ENCODE peak calls at places on chromosomes 3 and 15, in seven cellular contexts. K, D, J, A, Q, L and X are unnamed samples.

GRCh38 chr3:127428344-127429001 is 140.6 kb upstream of the PRR20G start:
- DNase-seq in K (no peak), A (no peak), L (no peak), Q (no peak), J (peak; percentile 23), D (no peak), X (peak; percentile 28)

GRCh38 chr15:25784876-25785642 is 78.1 kb downstream of the ATP10A start:
- DNase-seq in L (no peak), Q (peak; percentile 29), A (no peak), D (no peak), K (peak; percentile 94), J (no peak), X (peak; percentile 74)

GRCh38 chr15:70284438-70285214 is 186.9 kb upstream of the TLE3 start:
- DNase-seq in Q (no peak), D (no peak), K (no peak), A (peak; percentile 26), L (no peak), J (no peak), X (peak; percentile 44)

GRCh38 chr3:158486200-158486599 is 84.8 kb upstream of the MLF1 start:
- DNase-seq in K (no peak), D (no peak), A (peak; percentile 58), L (no peak), J (no peak), Q (no peak), X (no peak)

GRCh38 chr3:48130321-48130881 is 57.8 kb downstream of the CDC25A start:
- DNase-seq in D (no peak), K (peak; percentile 96), Q (peak; percentile 93), J (no peak), L (no peak), A (no peak), X (peak; percentile 46)

GRCh38 chr15:92077353-92078080 is 224.0 kb downstream of the SLCO3A1 start:
- DNase-seq in J (peak; percentile 86), L (peak; percentile 38), K (peak; percentile 63), A (peak; percentile 79), Q (peak; percentile 21), D (peak; percentile 57), X (peak; percentile 88)

GRCh38 chr15:101078669-101079323 is 159.6 kb downstream of the LRRK1 start:
- DNase-seq in Q (no peak), D (no peak), K (no peak), A (no peak), J (peak; percentile 32), L (no peak), X (no peak)

GRCh38 chr3:193594946-193595689 is 2.1 kb downstream of the OPA1 start:
- DNase-seq in A (peak; percentile 64), K (peak; percentile 23), Q (peak; percentile 42), J (no peak), L (no peak), D (no peak), X (peak; percentile 65)

GRCh38 chr15:61415617-61416120 is 186.6 kb upstream of the RORA start:
- DNase-seq in J (no peak), A (no peak), K (no peak), L (no peak), Q (no peak), D (no peak), X (no peak)

DNA sequence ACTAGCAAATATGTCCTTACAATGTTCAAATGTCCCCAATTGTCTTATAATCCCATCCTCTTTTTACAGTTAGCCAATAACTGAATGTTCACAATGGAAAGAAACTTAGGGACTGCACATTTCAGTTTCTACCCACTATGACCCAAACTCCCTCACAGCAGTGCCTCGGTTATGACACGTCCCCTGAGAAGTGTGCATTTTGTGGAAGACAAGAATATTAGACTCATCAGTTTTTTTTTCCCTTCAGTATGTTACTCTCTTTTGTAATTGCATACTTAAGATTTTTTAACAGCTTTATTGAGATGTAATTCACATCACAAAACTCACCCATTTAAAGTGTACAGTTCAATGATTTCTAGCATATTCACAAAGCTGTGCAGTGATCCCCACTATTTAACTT is 64.8 kb downstream of the IGF2BP2 start:
- DNase-seq in J (no peak), K (no peak), D (no peak), L (no peak), Q (no peak), A (peak; percentile 29), X (no peak)
- H3K79me1 ChIP-seq in J (peaks cover 9% of the 10 kb centered on the region), K (peaks cover 26% of the 10 kb centered on the region), D (peaks cover 3% of the 10 kb centered on the region), L (peaks cover 13% of the 10 kb centered on the region), Q (peaks cover 4% of the 10 kb centered on the region), A (no peaks in the 10 kb centered on the region), X (peaks cover 34% of the 10 kb centered on the region)

DNA sequence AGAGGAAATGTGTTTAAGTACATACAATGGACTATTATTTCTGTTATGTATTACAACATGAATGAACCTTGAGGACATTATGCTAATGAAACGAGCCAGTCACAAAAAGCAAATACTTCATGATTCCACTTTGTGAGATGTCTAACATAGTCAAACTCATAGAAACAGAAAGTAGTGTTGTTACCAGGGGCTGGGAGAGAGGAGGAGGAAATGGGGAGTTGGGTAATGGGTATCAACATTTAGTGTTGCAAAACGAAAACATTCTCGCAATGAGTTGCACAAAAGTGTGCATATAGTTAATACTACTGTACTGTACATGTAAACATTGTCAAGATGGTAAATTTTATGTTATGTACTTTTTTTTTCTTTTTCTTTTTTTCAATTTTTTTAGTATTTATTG is 194.3 kb downstream of the IL5RA start:
- DNase-seq in L (no peak), A (no peak), Q (no peak), D (no peak), J (no peak), K (no peak), X (no peak)
- H3K79me1 ChIP-seq in L (no peaks in the 10 kb centered on the region), A (no peaks in the 10 kb centered on the region), Q (no peaks in the 10 kb centered on the region), D (no peaks in the 10 kb centered on the region), J (no peaks in the 10 kb centered on the region), K (no peaks in the 10 kb centered on the region), X (no peaks in the 10 kb centered on the region)

GRCh38 chr3:17158941-17159682 is 274.4 kb downstream of the PLCL2 start:
- DNase-seq in A (no peak), D (no peak), K (peak; percentile 12), L (no peak), J (no peak), Q (no peak), X (no peak)
- H3K79me1 ChIP-seq in A (no peaks in the 10 kb centered on the region), D (no peaks in the 10 kb centered on the region), K (no peaks in the 10 kb centered on the region), L (no peaks in the 10 kb centered on the region), J (no peaks in the 10 kb centered on the region), Q (no peaks in the 10 kb centered on the region), X (no peaks in the 10 kb centered on the region)

GRCh38 chr3:66565301-66565700 is 64.5 kb upstream of the LRIG1 start:
- DNase-seq in L (no peak), J (no peak), Q (no peak), A (no peak), K (peak; percentile 61), D (no peak), X (no peak)

GRCh38 chr3:66557166-66557565 is 56.3 kb upstream of the LRIG1 start:
- DNase-seq in D (no peak), K (no peak), A (no peak), J (no peak), Q (no peak), L (no peak), X (no peak)

GRCh38 chr3:66567066-66567465 is 66.2 kb upstream of the LRIG1 start:
- DNase-seq in Q (peak; percentile 38), A (peak; percentile 32), K (peak; percentile 93), D (no peak), L (no peak), J (no peak), X (no peak)

DNA sequence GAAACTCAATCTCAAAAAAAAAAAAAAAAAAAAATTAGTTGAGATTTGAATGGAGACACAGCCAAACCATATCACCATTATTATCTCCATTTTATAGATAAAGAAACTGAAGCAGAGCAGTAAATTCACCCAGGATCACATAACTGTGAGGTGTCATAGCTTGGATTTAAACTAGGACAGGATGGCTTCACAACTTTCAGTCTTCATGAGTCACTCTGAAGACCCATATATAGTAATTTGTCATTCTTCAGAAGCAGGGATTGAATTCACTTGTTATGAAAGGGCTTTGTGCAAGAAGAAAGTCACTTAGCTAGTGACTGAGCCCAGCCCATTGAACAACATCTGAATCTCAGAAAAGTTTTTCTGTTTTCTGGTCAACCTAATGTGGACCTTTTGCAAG is 60.6 kb upstream of the LRIG1 start:
- DNase-seq in D (no peak), A (peak; percentile 9), Q (peak; percentile 29), L (no peak), K (peak; percentile 41), J (no peak), X (no peak)
- H3K79me1 ChIP-seq in D (no peaks in the 10 kb centered on the region), A (no peaks in the 10 kb centered on the region), Q (no peaks in the 10 kb centered on the region), L (no peaks in the 10 kb centered on the region), K (no peaks in the 10 kb centered on the region), J (no peaks in the 10 kb centered on the region), X (no peaks in the 10 kb centered on the region)

GRCh38 chr15:45089712-45090373 is 24.1 kb downstream of the DUOX2 start:
- DNase-seq in J (no peak), L (no peak), Q (peak; percentile 44), K (no peak), D (no peak), A (no peak), X (no peak)

GRCh38 chr15:45084163-45084562 is 29.8 kb downstream of the DUOX2 start:
- DNase-seq in A (no peak), K (no peak), D (no peak), J (no peak), L (no peak), Q (no peak), X (no peak)

GRCh38 chr15:45091161-45091560 is 22.8 kb downstream of the DUOX2 start:
- DNase-seq in K (peak; percentile 66), D (no peak), A (no peak), Q (peak; percentile 63), J (no peak), L (no peak), X (no peak)

GRCh38 chr15:45088801-45089711 is 24.9 kb downstream of the DUOX2 start:
- DNase-seq in A (no peak), J (no peak), K (no peak), D (no peak), L (no peak), Q (peak; percentile 21), X (peak; percentile 69)

DNA sequence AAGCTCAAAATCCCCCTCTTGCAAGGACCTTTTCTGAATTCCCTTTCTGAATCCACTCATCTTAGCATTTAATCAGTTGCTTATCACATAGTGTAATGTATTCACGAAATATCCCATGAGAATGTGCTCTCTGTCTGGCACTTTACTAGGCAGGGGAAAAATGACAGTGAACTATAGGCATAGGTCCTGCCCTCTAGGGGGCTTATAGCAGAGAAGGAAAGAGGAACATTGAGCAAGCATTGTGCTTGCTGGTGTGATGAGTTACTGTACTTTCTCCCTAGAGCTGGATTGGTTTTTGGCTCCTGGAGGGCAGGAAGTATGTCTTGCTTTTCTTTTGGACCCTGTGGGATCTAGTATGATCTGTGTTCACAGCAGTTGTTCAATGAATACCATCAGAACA is 26.5 kb downstream of the DUOX2 start:
- DNase-seq in A (no peak), D (no peak), L (no peak), J (no peak), K (no peak), Q (no peak), X (peak; percentile 48)
- H3K79me1 ChIP-seq in A (no peaks in the 10 kb centered on the region), D (no peaks in the 10 kb centered on the region), L (no peaks in the 10 kb centered on the region), J (no peaks in the 10 kb centered on the region), K (no peaks in the 10 kb centered on the region), Q (no peaks in the 10 kb centered on the region), X (no peaks in the 10 kb centered on the region)

DNA sequence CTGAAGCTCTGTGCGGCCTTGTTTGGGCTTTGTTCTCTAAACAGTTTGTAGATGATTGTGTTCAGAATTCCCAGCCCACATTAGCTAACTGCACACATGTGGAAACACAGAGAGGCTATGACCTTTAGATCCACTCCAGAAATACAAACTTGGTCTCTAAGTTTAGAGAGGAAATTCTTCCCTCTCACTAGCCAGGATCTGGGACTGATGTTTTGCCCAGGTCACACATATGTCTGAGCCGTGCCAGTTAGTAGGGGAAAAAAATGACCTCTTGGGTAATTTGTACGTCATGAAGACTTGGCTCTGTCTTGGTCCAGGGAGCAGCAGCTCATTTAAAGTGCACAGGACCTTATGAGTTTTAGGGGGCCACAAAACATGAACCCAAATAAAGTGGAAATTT is 223.1 kb downstream of the RBMS3 start:
- DNase-seq in L (no peak), K (peak; percentile 14), D (no peak), A (no peak), J (no peak), Q (peak; percentile 67), X (no peak)
- H3K79me1 ChIP-seq in L (no peaks in the 10 kb centered on the region), K (peaks cover 11% of the 10 kb centered on the region), D (no peaks in the 10 kb centered on the region), A (no peaks in the 10 kb centered on the region), J (no peaks in the 10 kb centered on the region), Q (peaks cover 14% of the 10 kb centered on the region), X (no peaks in the 10 kb centered on the region)